ENCODE peak calls at places on chromosomes 4 and X, in four cellular contexts. One of them, this sample, is unnamed.

GRCh38 chr4:147617173-147617840 is at the start of gene TMEM184C:
- DNase-seq in GM12878: peak
- DNase-seq in K562: peak
- DNase-seq in HepG2: peak
- DNase-seq in this sample: peak

GRCh38 chr4:85946821-85947220 is 413.0 kb downstream of the MAPK10 start:
- DNase-seq in GM12878: no peak
- DNase-seq in K562: no peak
- DNase-seq in HepG2: no peak
- DNase-seq in this sample: no peak

GRCh38 chr4:113899260-113900177 is 79.9 kb downstream of the ARSJ start:
- DNase-seq in GM12878: peak
- DNase-seq in K562: no peak
- DNase-seq in HepG2: no peak
- DNase-seq in this sample: no peak

GRCh38 chr4:7800996-7801395 is 138.7 kb downstream of the AFAP1 start:
- DNase-seq in GM12878: no peak
- DNase-seq in K562: no peak
- DNase-seq in HepG2: no peak
- DNase-seq in this sample: no peak

GRCh38 chrX:14899607-14900006 is 26.4 kb downstream of the MOSPD2 start:
- DNase-seq in GM12878: no peak
- DNase-seq in K562: peak
- DNase-seq in HepG2: no peak
- DNase-seq in this sample: no peak

GRCh38 chr4:173211838-173212237 is 43.2 kb downstream of the GALNT7 start:
- DNase-seq in GM12878: no peak
- DNase-seq in K562: peak
- DNase-seq in HepG2: no peak
- DNase-seq in this sample: no peak

GRCh38 chr4:88007304-88008132 is at the start of gene PKD2:
- DNase-seq in GM12878: no peak
- DNase-seq in K562: peak
- DNase-seq in HepG2: no peak
- DNase-seq in this sample: peak

GRCh38 chr4:54067163-54067562 is 2.8 kb upstream of the CHIC2 start:
- DNase-seq in GM12878: no peak
- DNase-seq in K562: no peak
- DNase-seq in HepG2: no peak
- DNase-seq in this sample: no peak

GRCh38 chrX:118637997-118638396 is 89.4 kb upstream of the IL13RA1 start:
- DNase-seq in GM12878: no peak
- DNase-seq in K562: no peak
- DNase-seq in HepG2: peak
- DNase-seq in this sample: no peak

GRCh38 chr4:21768349-21769310 is 179.9 kb downstream of the KCNIP4 start:
- DNase-seq in GM12878: no peak
- DNase-seq in K562: peak
- DNase-seq in HepG2: peak
- DNase-seq in this sample: peak

GRCh38 chr4:52646726-52647125 is 12.4 kb downstream of the USP46 start:
- DNase-seq in GM12878: no peak
- DNase-seq in K562: no peak
- DNase-seq in HepG2: no peak
- DNase-seq in this sample: no peak

GRCh38 chr4:120454788-120455187 is 388.1 kb upstream of the MAD2L1 start:
- DNase-seq in GM12878: no peak
- DNase-seq in K562: no peak
- DNase-seq in HepG2: peak
- DNase-seq in this sample: no peak

GRCh38 chrX:7996414-7996813 is 69.2 kb upstream of the PNPLA4 start:
- DNase-seq in GM12878: no peak
- DNase-seq in K562: peak
- DNase-seq in HepG2: peak
- DNase-seq in this sample: peak

GRCh38 chr4:126405369-126405982 is 1090.7 kb downstream of the FAT4 start:
- DNase-seq in GM12878: no peak
- DNase-seq in K562: no peak
- DNase-seq in HepG2: peak
- DNase-seq in this sample: peak

GRCh38 chr4:70739496-70740337 is 18.0 kb downstream of the RUFY3 start:
- DNase-seq in GM12878: no peak
- DNase-seq in K562: no peak
- DNase-seq in HepG2: peak
- DNase-seq in this sample: no peak

GRCh38 chrX:8684201-8684600 is 47.7 kb downstream of the ANOS1 start:
- DNase-seq in GM12878: no peak
- DNase-seq in K562: no peak
- DNase-seq in HepG2: no peak
- DNase-seq in this sample: no peak

GRCh38 chr4:13427599-13428325 is 56.4 kb downstream of the RAB28 start:
- DNase-seq in GM12878: no peak
- DNase-seq in K562: peak
- DNase-seq in HepG2: no peak
- DNase-seq in this sample: no peak

GRCh38 chrX:19544693-19545305 is 29.5 kb upstream of the MAP3K15 start:
- DNase-seq in GM12878: no peak
- DNase-seq in K562: peak
- DNase-seq in HepG2: peak
- DNase-seq in this sample: peak

GRCh38 chr4:105709081-105709450 is 482 bp downstream of the GSTCD start:
- DNase-seq in GM12878: no peak
- DNase-seq in K562: peak
- DNase-seq in HepG2: peak
- DNase-seq in this sample: peak

GRCh38 chr4:6059375-6059805 is 41.2 kb upstream of the C4orf50 start:
- DNase-seq in GM12878: no peak
- DNase-seq in K562: no peak
- DNase-seq in HepG2: no peak
- DNase-seq in this sample: no peak

GRCh38 chr4:120921456-120922389 is 803 bp downstream of the PRDM5 start:
- DNase-seq in GM12878: no peak
- DNase-seq in K562: no peak
- DNase-seq in HepG2: no peak
- DNase-seq in this sample: peak

GRCh38 chr4:98670186-98670585 is 11.8 kb upstream of the TSPAN5 start:
- DNase-seq in GM12878: no peak
- DNase-seq in K562: no peak
- DNase-seq in HepG2: no peak
- DNase-seq in this sample: no peak

GRCh38 chr4:6435010-6435409 is 37.4 kb downstream of the PPP2R2C start:
- DNase-seq in GM12878: no peak
- DNase-seq in K562: no peak
- DNase-seq in HepG2: no peak
- DNase-seq in this sample: no peak

DNA sequence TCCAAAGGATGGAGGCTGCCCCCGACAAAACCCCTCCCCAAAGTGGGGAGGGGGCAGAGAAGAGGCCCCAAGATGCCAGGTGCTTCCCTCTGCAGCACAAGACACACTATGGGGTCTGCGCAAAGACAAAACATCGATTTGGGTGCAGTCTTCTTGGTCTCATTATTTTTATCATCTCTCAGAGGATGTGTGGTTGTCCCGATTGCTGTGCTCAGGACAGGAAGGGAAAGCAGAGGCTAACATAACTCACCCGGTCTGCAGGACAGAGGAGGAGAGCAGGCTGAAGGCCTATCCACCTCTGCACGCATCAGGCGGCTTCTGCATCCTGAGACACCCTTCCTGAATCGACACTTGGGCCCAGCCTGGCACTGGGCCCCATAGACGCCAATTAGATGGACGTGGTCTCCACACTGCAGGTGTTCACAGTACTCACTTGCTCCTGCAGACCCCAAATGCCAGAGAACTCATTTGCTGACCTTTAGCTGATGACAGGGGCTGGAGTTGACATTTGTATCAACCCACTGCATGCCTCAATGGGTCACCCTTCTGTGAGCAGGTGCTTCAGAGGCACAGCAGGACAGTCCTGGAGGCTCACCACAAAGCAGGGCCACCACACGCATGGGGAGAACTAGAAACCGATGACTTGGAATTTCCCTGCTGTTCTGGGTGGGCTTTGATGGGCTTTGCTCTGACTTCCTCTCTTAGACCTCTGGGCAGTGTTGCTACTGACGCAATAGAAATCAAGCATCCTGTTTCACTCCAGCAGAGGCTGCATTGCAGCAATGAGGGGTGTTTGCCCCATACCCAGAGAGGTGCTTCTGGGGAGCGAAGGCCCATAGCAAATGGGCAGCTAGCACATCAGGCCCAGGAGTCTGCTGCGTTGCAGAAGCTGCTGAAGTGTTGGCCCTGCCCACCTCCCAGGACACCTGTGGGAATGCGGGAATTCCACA is 96.3 kb upstream of the ENPP6 start:
- DNase-seq in GM12878: peak
- DNase-seq in K562: no peak
- DNase-seq in HepG2: no peak
- DNase-seq in this sample: no peak
- TF ChIP-seq TARDBP in GM12878: no peak
- TF ChIP-seq TARDBP in K562: no peak
- TF ChIP-seq TARDBP in HepG2: no peak
- TF ChIP-seq TARDBP in this sample: no peak

DNA sequence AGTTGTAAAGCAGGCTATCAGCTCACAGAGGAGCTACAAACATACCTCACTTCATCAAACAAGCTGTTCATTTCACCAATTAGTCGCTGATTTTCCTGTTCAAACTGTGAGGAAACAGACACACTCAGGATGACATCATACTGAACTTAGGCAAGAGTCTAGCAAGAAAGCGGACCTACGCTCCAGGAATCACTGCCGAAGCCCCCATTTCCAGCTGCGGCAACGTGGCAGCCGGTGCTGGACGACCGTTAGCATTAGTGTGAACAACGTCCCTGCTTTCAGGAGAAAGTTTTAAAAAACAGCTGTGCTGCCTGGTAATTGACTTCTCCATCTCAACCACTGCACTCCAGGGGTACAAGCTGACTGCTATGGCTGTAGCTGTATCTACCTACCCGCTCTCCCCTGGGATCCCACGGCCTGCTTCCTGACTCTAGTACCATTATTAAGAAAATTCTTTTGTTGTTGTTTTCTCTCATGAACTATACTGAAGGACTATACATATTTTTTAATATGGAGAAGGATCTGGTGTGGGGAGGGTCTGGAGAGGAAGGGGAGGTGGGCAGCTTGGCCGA is 38.3 kb downstream of the NSG1 start:
- DNase-seq in GM12878: no peak
- DNase-seq in K562: no peak
- DNase-seq in HepG2: no peak
- DNase-seq in this sample: no peak
- TF ChIP-seq TARDBP in GM12878: no peak
- TF ChIP-seq TARDBP in K562: no peak
- TF ChIP-seq TARDBP in HepG2: no peak
- TF ChIP-seq TARDBP in this sample: no peak

DNA sequence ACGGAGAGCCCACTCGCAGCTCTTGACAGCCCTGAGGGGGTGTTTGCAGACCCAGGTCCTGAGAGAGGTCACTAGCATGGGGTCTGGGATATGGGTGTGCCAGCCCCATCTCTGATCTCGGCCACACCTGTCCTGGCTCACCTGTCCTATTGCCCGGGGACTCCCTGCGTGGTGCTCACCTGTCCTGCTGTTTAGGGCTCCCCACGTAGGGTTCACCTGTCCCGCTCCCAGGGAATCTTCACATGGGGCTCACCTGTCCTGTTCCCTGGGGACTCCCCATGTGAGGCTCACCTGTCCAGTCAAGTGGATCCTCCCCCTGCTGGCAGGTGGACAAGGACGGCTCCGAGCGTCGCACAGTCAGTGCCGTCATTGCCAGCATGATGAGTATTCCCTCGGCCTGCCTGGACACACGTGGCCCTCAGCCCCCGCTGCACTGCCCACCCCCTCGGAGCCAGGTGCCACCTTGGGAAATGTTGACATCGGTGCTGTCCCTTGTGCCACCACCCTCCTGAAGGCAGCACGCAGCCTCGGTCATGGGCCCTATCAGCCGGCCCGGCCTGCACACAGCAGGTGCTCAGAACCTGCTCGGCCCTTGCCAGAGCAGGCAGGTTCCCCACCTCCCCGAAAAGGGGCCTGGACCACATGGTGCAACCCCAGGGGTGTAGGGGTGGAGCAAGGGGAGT is 6.3 kb downstream of the SLC49A3 start:
- DNase-seq in GM12878: no peak
- DNase-seq in K562: no peak
- DNase-seq in HepG2: no peak
- DNase-seq in this sample: no peak
- TF ChIP-seq TARDBP in GM12878: no peak
- TF ChIP-seq TARDBP in K562: no peak
- TF ChIP-seq TARDBP in HepG2: no peak
- TF ChIP-seq TARDBP in this sample: no peak

DNA sequence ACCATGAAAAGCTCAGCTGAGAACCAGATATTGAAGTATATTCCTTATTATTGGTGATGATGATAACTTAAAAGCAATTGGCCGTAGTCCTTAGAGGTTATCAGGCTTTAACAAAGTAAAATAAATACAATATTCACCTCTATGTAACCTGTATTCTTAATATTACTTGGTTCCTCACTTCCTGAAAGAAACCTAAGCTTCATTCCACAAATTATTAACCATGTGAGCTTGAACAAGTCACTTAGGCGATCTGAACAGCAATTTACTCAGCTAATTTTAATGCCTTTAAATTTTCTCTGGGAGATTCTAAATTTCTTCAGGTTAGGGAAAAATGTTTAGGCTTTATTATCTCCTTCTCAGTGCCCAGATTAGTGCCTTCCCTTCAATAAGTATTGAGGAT is 69.2 kb downstream of the CLDN22 start:
- DNase-seq in GM12878: no peak
- DNase-seq in K562: no peak
- DNase-seq in HepG2: no peak
- DNase-seq in this sample: no peak
- TF ChIP-seq TARDBP in GM12878: no peak
- TF ChIP-seq TARDBP in K562: no peak
- TF ChIP-seq TARDBP in HepG2: no peak
- TF ChIP-seq TARDBP in this sample: no peak

DNA sequence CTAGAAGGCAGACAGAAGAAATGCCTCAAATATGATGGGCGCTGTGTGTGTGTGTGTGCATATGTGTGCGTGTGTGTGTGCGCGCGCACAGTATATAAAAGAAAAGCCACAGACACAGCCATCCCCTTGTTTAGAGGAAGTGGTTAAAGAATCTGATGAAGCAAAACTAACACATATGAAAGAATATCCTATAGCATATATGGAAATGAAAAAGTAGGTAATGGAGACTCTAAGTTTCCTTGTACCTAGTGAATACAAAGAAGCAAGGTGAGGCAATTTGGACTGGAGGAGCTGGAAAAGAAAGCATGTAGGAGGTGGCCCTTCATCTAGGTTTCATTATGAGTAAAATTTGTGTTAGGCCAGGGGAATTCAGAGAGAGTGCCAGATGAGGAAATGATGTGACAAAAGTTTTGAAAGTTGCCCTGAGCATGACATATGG is 58.6 kb upstream of the MCF2 start:
- DNase-seq in GM12878: peak
- DNase-seq in K562: no peak
- DNase-seq in HepG2: no peak
- DNase-seq in this sample: no peak
- TF ChIP-seq TARDBP in GM12878: no peak
- TF ChIP-seq TARDBP in K562: no peak
- TF ChIP-seq TARDBP in HepG2: no peak
- TF ChIP-seq TARDBP in this sample: no peak

GRCh38 chrX:110241816-110242215 is 76.1 kb downstream of the AMMECR1 start:
- DNase-seq in GM12878: no peak
- DNase-seq in K562: no peak
- DNase-seq in HepG2: no peak
- DNase-seq in this sample: no peak
- TF ChIP-seq TARDBP in GM12878: no peak
- TF ChIP-seq TARDBP in K562: no peak
- TF ChIP-seq TARDBP in HepG2: no peak
- TF ChIP-seq TARDBP in this sample: no peak

GRCh38 chrX:45566456-45566855 is 365.8 kb upstream of the DIPK2B start:
- DNase-seq in GM12878: no peak
- DNase-seq in K562: no peak
- DNase-seq in HepG2: no peak
- DNase-seq in this sample: no peak
- TF ChIP-seq TARDBP in GM12878: no peak
- TF ChIP-seq TARDBP in K562: no peak
- TF ChIP-seq TARDBP in HepG2: no peak
- TF ChIP-seq TARDBP in this sample: no peak

This sample was measured in HEK293T.